ENCODE peak calls at places on chromosome 16, in seven cellular contexts. S, N, H, M, R, E and T are unnamed samples. For H3K36me3, the result is how much of the 10 kb centered on the place peaks cover.

GRCh38 chr16:75810998-75811634 is 84.8 kb upstream of the CPHXL start:
- DNase-seq in H (no peak), E (no peak), S (no peak), M (no peak), N (no peak), R (no peak), T (no peak)

GRCh38 chr16:24499193-24499814 is 40.1 kb upstream of the RBBP6 start:
- DNase-seq in N (peak), R (no peak), M (peak), S (peak), E (peak), H (peak), T (no peak)

GRCh38 chr16:7839568-7839967 is 506.9 kb downstream of the RBFOX1 start:
- DNase-seq in R (no peak), H (no peak), S (no peak), E (no peak), M (no peak), N (no peak), T (no peak)

GRCh38 chr16:56812884-56813283 is 52.1 kb upstream of the SLC12A3 start:
- DNase-seq in E (no peak), R (no peak), N (no peak), H (no peak), M (peak), S (no peak), T (no peak)

GRCh38 chr16:8391219-8391757 is 199.0 kb downstream of the TMEM114 start:
- DNase-seq in R (no peak), M (peak), E (no peak), N (no peak), S (no peak), H (no peak), T (no peak)

GRCh38 chr16:82470506-82471196 is 156.1 kb upstream of the CDH13 start:
- DNase-seq in S (no peak), R (no peak), M (peak), H (no peak), E (no peak), N (no peak), T (no peak)

GRCh38 chr16:2936436-2937011 is 24.8 kb downstream of the FLYWCH1 start:
- DNase-seq in S (peak), H (no peak), M (no peak), N (no peak), E (no peak), R (no peak), T (no peak)

GRCh38 chr16:14501331-14502255 is 128.5 kb downstream of the PARN start:
- DNase-seq in S (peak), H (peak), E (peak), M (peak), N (peak), R (peak), T (peak)

GRCh38 chr16:88978608-88979346 is 1.8 kb upstream of the CBFA2T3 start:
- DNase-seq in R (peak), S (no peak), N (no peak), H (no peak), M (no peak), E (peak), T (no peak)

GRCh38 chr16:31023252-31023602 is 10.1 kb upstream of the STX4 start:
- DNase-seq in E (no peak), N (no peak), M (no peak), S (no peak), H (no peak), R (no peak), T (no peak)

GRCh38 chr16:46555981-46556380 is 65.2 kb downstream of the SHCBP1 start:
- DNase-seq in S (no peak), M (no peak), R (no peak), N (no peak), H (no peak), E (no peak), T (no peak)

GRCh38 chr16:239948-240277 is 5.3 kb downstream of the FAM234A start:
- DNase-seq in M (peak), N (no peak), R (no peak), H (no peak), E (no peak), S (no peak), T (no peak)

GRCh38 chr16:23557779-23558330 is 328 bp downstream of the UBFD1 start:
- DNase-seq in H (no peak), R (no peak), E (no peak), S (no peak), M (peak), N (no peak), T (no peak)

GRCh38 chr16:60137891-60138290 is 1403.8 kb upstream of the GOT2 start:
- DNase-seq in M (no peak), E (no peak), H (no peak), S (no peak), R (no peak), N (no peak), T (no peak)

GRCh38 chr16:51143166-51143565 is 7.9 kb downstream of the SALL1 start:
- DNase-seq in H (no peak), E (no peak), N (no peak), M (no peak), R (no peak), S (no peak), T (no peak)

GRCh38 chr16:24577167-24577566 is 37.8 kb downstream of the RBBP6 start:
- DNase-seq in S (no peak), R (no peak), M (no peak), N (no peak), H (no peak), E (no peak), T (no peak)

GRCh38 chr16:4689091-4689671 is 4.2 kb upstream of the NUDT16L1 start:
- DNase-seq in H (no peak), N (no peak), M (no peak), S (no peak), R (no peak), E (no peak), T (no peak)

GRCh38 chr16:17448640-17449638 is 21.8 kb downstream of the XYLT1 start:
- DNase-seq in M (no peak), R (no peak), N (no peak), H (no peak), S (peak), E (no peak), T (no peak)

GRCh38 chr16:11160676-11161115 is 95.3 kb downstream of the SOCS1 start:
- DNase-seq in H (no peak), S (no peak), E (no peak), N (no peak), R (no peak), M (no peak), T (no peak)

GRCh38 chr16:1163567-1164055 is 10.7 kb downstream of the CACNA1H start:
- DNase-seq in H (no peak), S (no peak), M (no peak), R (no peak), N (no peak), E (no peak), T (peak)

GRCh38 chr16:21060027-21060510 is 90.6 kb downstream of the DNAH3 start:
- DNase-seq in N (no peak), R (no peak), E (no peak), S (no peak), H (no peak), M (no peak), T (no peak)

GRCh38 chr16:84505249-84506156 is 1.0 kb upstream of the MEAK7 start:
- DNase-seq in M (no peak), N (no peak), H (no peak), R (no peak), E (no peak), S (no peak), T (no peak)

GRCh38 chr16:84879569-84880487 is 60.0 kb downstream of the CRISPLD2 start:
- DNase-seq in H (peak), N (no peak), R (no peak), E (peak), M (no peak), S (no peak), T (no peak)

GRCh38 chr16:50251375-50252081 is 14.8 kb upstream of the ADCY7 start:
- DNase-seq in S (no peak), M (no peak), N (no peak), R (no peak), H (no peak), E (no peak), T (no peak)

GRCh38 chr16:3004781-3005284 is 7.9 kb upstream of the CLDN9 start:
- DNase-seq in M (peak), E (peak), R (no peak), N (no peak), S (peak), H (no peak), T (no peak)

GRCh38 chr16:27379919-27380318 is 22.1 kb upstream of the IL21R start:
- DNase-seq in H (no peak), M (no peak), N (no peak), R (no peak), S (no peak), E (no peak), T (no peak)

GRCh38 chr16:22217890-22218730 is 12.0 kb downstream of the EEF2K start:
- DNase-seq in S (no peak), E (peak), H (no peak), R (peak), M (no peak), N (no peak), T (no peak)

GRCh38 chr16:46747777-46748651 is at the start of gene MYLK3:
- DNase-seq in S (no peak), E (peak), N (no peak), M (peak), H (no peak), R (no peak), T (peak)

GRCh38 chr16:3999890-4000325 is 116.3 kb downstream of the ADCY9 start:
- DNase-seq in E (no peak), N (no peak), R (no peak), S (no peak), M (no peak), H (no peak), T (no peak)

GRCh38 chr16:65600629-65601028 is 478.8 kb upstream of the CDH11 start:
- DNase-seq in E (no peak), N (no peak), R (no peak), M (no peak), H (no peak), S (no peak), T (no peak)

GRCh38 chr16:65601781-65602180 is 479.9 kb upstream of the CDH11 start:
- DNase-seq in S (no peak), E (no peak), M (no peak), H (no peak), R (no peak), N (no peak), T (no peak)

GRCh38 chr16:65600046-65600445 is 478.2 kb upstream of the CDH11 start:
- DNase-seq in H (no peak), N (no peak), S (no peak), E (no peak), R (no peak), M (no peak), T (no peak)

DNA sequence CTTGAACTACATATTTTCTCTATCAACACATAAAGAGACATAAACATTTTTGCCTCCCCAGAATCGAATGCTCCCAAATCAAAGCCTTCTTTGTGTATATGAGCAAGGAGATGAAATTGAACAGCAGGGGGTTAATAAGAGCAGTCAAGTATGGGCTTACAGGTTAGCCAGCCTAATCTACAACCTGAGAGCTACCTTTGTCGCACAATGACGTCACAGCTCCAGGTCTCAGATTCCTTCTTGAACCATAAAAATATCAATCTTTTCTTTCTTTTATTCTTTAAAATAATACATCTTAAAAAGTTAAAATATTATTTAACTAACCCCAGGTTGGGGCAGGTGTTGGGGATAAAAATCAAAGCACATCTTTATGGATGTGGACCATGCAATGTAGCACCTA is 482.9 kb upstream of the CDH11 start:
- DNase-seq in S (no peak), N (no peak), E (no peak), M (no peak), H (no peak), R (no peak), T (no peak)
- H3K36me3 ChIP-seq in S (under half), N (under half), E (under half), M (under half), H (under half), R (under half), T (under half)

DNA sequence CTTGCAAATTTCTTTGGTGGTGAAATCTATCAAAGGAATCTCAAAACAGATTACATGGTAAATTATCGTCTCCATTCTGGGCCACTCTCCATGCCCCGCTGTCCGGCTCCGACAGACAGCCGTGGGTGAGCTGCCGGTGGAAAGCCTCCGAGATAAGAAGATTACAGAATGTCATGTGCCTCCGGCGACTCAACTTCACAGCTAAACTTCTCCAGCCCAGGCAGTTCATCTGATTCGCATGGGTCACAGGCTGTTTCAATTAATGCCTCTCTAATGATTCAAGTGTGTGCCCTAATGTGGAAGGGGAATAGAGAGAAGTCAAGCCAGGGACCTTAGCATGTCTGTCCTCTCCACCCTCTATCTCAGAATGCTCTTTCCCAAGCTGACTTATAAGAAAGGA is 520.8 kb upstream of the ZFHX3 start:
- DNase-seq in H (no peak), M (no peak), R (no peak), S (peak), N (no peak), E (no peak), T (no peak)
- TF ChIP-seq YY1 in H (no peak), M (no peak), R (no peak), S (no peak), N (no peak), E (no peak), T (no peak)

GRCh38 chr16:69077251-69077650 is 28.2 kb upstream of the HAS3 start:
- DNase-seq in R (no peak), H (peak), S (no peak), M (no peak), E (no peak), N (no peak), T (no peak)
- H3K36me3 ChIP-seq in R (under half), H (under half), S (under half), M (under half), E (under half), N (under half), T (under half)

GRCh38 chr16:80836846-80837245 is 32.4 kb upstream of the CDYL2 start:
- DNase-seq in H (no peak), R (no peak), N (no peak), S (no peak), M (no peak), E (no peak), T (no peak)

GRCh38 chr16:80841231-80841630 is 36.8 kb upstream of the CDYL2 start:
- DNase-seq in R (no peak), H (no peak), S (no peak), M (no peak), E (no peak), N (no peak), T (no peak)

DNA sequence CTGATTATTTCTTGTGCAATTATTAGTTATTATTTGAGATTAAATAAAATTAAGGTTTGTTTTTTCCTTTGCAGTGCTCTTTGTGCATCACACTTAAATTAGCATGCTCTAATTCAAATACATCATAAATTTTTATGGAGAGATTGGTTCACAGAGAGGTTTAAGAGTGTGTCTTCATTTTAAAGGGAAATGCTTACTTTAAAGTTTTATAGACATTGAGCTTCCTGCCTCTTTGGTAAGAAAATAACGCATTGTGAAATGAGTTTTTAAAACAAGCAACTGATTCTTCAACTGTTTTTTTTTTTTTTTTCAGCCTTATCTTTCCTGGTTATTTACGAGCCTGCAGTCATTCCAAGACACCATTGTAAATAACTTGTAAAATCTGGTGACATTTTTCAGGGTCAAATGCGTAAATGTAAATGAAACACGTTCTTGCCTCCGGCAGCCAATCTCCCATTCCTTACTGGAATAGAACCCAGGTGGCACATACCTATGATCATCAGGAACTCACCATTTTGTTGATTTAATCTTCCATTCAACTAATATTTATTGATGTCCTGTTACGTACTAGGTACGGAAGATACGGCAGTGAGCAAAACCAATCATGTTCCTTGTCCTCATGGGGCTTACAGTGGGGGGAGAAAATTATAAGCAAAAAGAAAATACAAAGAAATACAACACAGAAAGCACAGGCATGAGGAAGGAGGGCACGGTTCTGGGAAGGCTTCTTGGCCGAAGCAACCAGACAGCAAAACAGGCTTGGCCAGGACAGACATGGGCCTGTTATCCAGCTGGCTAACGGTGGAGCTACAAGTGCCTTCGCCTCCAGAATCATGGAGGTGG is 33.2 kb upstream of the CDYL2 start:
- DNase-seq in S (no peak), M (no peak), E (no peak), N (no peak), R (no peak), H (no peak), T (no peak)
- TF ChIP-seq YY1 in S (no peak), M (no peak), E (no peak), N (no peak), R (no peak), H (no peak), T (no peak)